ENCODE peak calls at places on chromosomes 4 and X, in five cellular contexts. One of them, this sample, is unnamed.

GRCh38 chrX:71515039-71515398 is 17.9 kb upstream of the OGT start:
- DNase-seq in tibial nerve: no peak
- DNase-seq in transverse colon: no peak
- DNase-seq in naive thymus-derived CD4-positive, alpha-beta T cell: no peak
- DNase-seq in right lobe of liver: no peak
- DNase-seq in this sample: no peak

GRCh38 chrX:102899940-102900916 is 36.8 kb upstream of the RAB40AL start:
- DNase-seq in naive thymus-derived CD4-positive, alpha-beta T cell: peak; percentile 71
- DNase-seq in right lobe of liver: no peak
- DNase-seq in transverse colon: peak; percentile 62
- DNase-seq in tibial nerve: peak; percentile 46
- DNase-seq in this sample: peak; percentile 59

GRCh38 chr4:159941076-159941475 is 838.2 kb downstream of the RAPGEF2 start:
- DNase-seq in tibial nerve: no peak
- DNase-seq in right lobe of liver: no peak
- DNase-seq in transverse colon: no peak
- DNase-seq in naive thymus-derived CD4-positive, alpha-beta T cell: no peak
- DNase-seq in this sample: no peak

GRCh38 chrX:129771266-129771995 is 8.3 kb upstream of the SASH3 start:
- DNase-seq in naive thymus-derived CD4-positive, alpha-beta T cell: peak; percentile 55
- DNase-seq in tibial nerve: no peak
- DNase-seq in transverse colon: no peak
- DNase-seq in right lobe of liver: peak; percentile 6
- DNase-seq in this sample: no peak

GRCh38 chr4:48247142-48247877 is 22.3 kb downstream of the TEC start:
- DNase-seq in transverse colon: no peak
- DNase-seq in naive thymus-derived CD4-positive, alpha-beta T cell: no peak
- DNase-seq in right lobe of liver: no peak
- DNase-seq in tibial nerve: no peak
- DNase-seq in this sample: no peak

GRCh38 chr4:86453044-86453501 is 93.2 kb upstream of the MAPK10 start:
- DNase-seq in naive thymus-derived CD4-positive, alpha-beta T cell: no peak
- DNase-seq in transverse colon: no peak
- DNase-seq in tibial nerve: no peak
- DNase-seq in right lobe of liver: no peak
- DNase-seq in this sample: no peak

GRCh38 chr4:76943129-76943620 is 6.4 kb upstream of the SEPTIN11 start:
- DNase-seq in right lobe of liver: no peak
- DNase-seq in naive thymus-derived CD4-positive, alpha-beta T cell: no peak
- DNase-seq in transverse colon: no peak
- DNase-seq in tibial nerve: no peak
- DNase-seq in this sample: no peak

GRCh38 chr4:17398805-17399204 is 113.1 kb downstream of the QDPR start:
- DNase-seq in tibial nerve: no peak
- DNase-seq in transverse colon: no peak
- DNase-seq in right lobe of liver: no peak
- DNase-seq in naive thymus-derived CD4-positive, alpha-beta T cell: no peak
- DNase-seq in this sample: no peak

GRCh38 chr4:59553739-59554126 is 1646.4 kb upstream of the ADGRL3 start:
- DNase-seq in transverse colon: no peak
- DNase-seq in right lobe of liver: no peak
- DNase-seq in naive thymus-derived CD4-positive, alpha-beta T cell: no peak
- DNase-seq in tibial nerve: no peak
- DNase-seq in this sample: no peak

GRCh38 chr4:40998680-40999358 is 215.5 kb downstream of the APBB2 start:
- DNase-seq in naive thymus-derived CD4-positive, alpha-beta T cell: no peak
- DNase-seq in right lobe of liver: no peak
- DNase-seq in tibial nerve: no peak
- DNase-seq in transverse colon: peak; percentile 44
- DNase-seq in this sample: peak; percentile 26
- H3K4me3 ChIP-seq in naive thymus-derived CD4-positive, alpha-beta T cell: no peak overlapping the region
- H3K4me3 ChIP-seq in right lobe of liver: no peak overlapping the region
- H3K4me3 ChIP-seq in tibial nerve: no peak overlapping the region
- H3K4me3 ChIP-seq in transverse colon: no peak overlapping the region
- H3K4me3 ChIP-seq in this sample: no peak overlapping the region

GRCh38 chrX:110853610-110854009 is 58.0 kb upstream of the CHRDL1 start:
- DNase-seq in right lobe of liver: no peak
- DNase-seq in transverse colon: no peak
- DNase-seq in naive thymus-derived CD4-positive, alpha-beta T cell: no peak
- DNase-seq in tibial nerve: peak; percentile 12
- DNase-seq in this sample: no peak
- H3K27me3 ChIP-seq in right lobe of liver: no peaks in the 10 kb centered on the region
- H3K27me3 ChIP-seq in transverse colon: no peaks in the 10 kb centered on the region
- H3K27me3 ChIP-seq in naive thymus-derived CD4-positive, alpha-beta T cell: no peaks in the 10 kb centered on the region
- H3K27me3 ChIP-seq in tibial nerve: no peaks in the 10 kb centered on the region
- H3K27me3 ChIP-seq in this sample: no peaks in the 10 kb centered on the region

DNA sequence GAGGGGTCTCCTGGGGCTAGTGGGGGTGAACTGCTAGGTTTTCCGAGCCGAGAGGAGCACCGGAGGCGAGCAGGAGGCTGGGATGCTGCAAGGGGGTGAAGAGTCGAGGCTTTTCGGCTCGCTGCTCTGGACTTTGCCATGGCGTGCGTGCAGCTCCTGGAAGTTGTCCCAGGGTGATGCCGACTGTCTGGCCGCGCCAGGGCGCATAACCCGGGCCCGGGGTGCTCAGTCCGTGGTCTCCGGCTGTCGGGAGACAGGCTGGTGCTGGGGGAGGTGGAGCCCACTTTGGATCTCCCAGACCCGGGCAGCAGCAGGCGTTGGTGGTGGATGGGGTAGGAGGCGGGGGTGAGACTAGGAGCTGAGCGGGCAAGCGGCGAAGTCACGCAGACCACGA is 777 bp downstream of the GRIA3 start:
- DNase-seq in transverse colon: no peak
- DNase-seq in tibial nerve: no peak
- DNase-seq in right lobe of liver: peak; percentile 62
- DNase-seq in naive thymus-derived CD4-positive, alpha-beta T cell: no peak
- DNase-seq in this sample: peak; percentile 61
- H3K4me3 ChIP-seq in transverse colon: peak overlapping the region; percentile 39
- H3K4me3 ChIP-seq in tibial nerve: peak overlapping the region; percentile 34
- H3K4me3 ChIP-seq in right lobe of liver: peak overlapping the region; percentile 40
- H3K4me3 ChIP-seq in naive thymus-derived CD4-positive, alpha-beta T cell: no peak overlapping the region
- H3K4me3 ChIP-seq in this sample: peak overlapping the region; percentile 58

GRCh38 chrX:12309040-12309732 is 170.9 kb downstream of the FRMPD4 start:
- DNase-seq in transverse colon: no peak
- DNase-seq in tibial nerve: no peak
- DNase-seq in naive thymus-derived CD4-positive, alpha-beta T cell: no peak
- DNase-seq in right lobe of liver: no peak
- DNase-seq in this sample: no peak
- H3K27me3 ChIP-seq in transverse colon: no peaks in the 10 kb centered on the region
- H3K27me3 ChIP-seq in tibial nerve: no peaks in the 10 kb centered on the region
- H3K27me3 ChIP-seq in naive thymus-derived CD4-positive, alpha-beta T cell: no peaks in the 10 kb centered on the region
- H3K27me3 ChIP-seq in right lobe of liver: peaks cover 4% of the 10 kb centered on the region
- H3K27me3 ChIP-seq in this sample: no peaks in the 10 kb centered on the region

DNA sequence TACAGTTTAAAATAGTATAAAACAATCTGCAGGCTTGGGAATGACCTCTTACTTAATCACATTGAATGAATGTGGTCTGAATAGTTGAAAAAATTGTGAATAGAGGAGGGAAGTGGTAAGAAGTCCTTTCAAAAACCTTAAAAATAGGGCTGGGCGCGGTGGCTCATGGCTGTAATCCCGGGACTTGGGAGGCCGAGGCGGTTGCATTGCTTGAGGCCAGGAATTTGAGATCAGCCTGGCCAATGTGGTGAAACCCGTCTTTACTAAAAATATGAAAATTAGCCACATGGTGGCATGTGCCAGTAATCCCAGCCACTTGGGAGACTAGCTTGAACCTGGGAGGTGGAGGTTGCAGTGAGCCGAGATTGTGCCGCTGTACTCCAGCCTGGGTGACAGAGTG is 36.5 kb downstream of the HERC3 start:
- DNase-seq in transverse colon: no peak
- DNase-seq in tibial nerve: no peak
- DNase-seq in right lobe of liver: no peak
- DNase-seq in naive thymus-derived CD4-positive, alpha-beta T cell: no peak
- DNase-seq in this sample: no peak
- H3K4me3 ChIP-seq in transverse colon: no peak overlapping the region
- H3K4me3 ChIP-seq in tibial nerve: no peak overlapping the region
- H3K4me3 ChIP-seq in right lobe of liver: no peak overlapping the region
- H3K4me3 ChIP-seq in naive thymus-derived CD4-positive, alpha-beta T cell: no peak overlapping the region
- H3K4me3 ChIP-seq in this sample: no peak overlapping the region

GRCh38 chr4:3654036-3654807 is 112.0 kb upstream of the ADRA2C start:
- DNase-seq in transverse colon: no peak
- DNase-seq in tibial nerve: no peak
- DNase-seq in naive thymus-derived CD4-positive, alpha-beta T cell: no peak
- DNase-seq in right lobe of liver: no peak
- DNase-seq in this sample: no peak
- H3K27me3 ChIP-seq in transverse colon: peaks cover 23% of the 10 kb centered on the region
- H3K27me3 ChIP-seq in tibial nerve: no peaks in the 10 kb centered on the region
- H3K27me3 ChIP-seq in naive thymus-derived CD4-positive, alpha-beta T cell: no peaks in the 10 kb centered on the region
- H3K27me3 ChIP-seq in right lobe of liver: no peaks in the 10 kb centered on the region
- H3K27me3 ChIP-seq in this sample: peaks cover 6% of the 10 kb centered on the region

GRCh38 chr4:174016251-174016650 is 267.2 kb downstream of the FBXO8 start:
- DNase-seq in naive thymus-derived CD4-positive, alpha-beta T cell: no peak
- DNase-seq in tibial nerve: no peak
- DNase-seq in transverse colon: no peak
- DNase-seq in right lobe of liver: no peak
- DNase-seq in this sample: no peak
- H3K4me3 ChIP-seq in naive thymus-derived CD4-positive, alpha-beta T cell: no peak overlapping the region
- H3K4me3 ChIP-seq in tibial nerve: no peak overlapping the region
- H3K4me3 ChIP-seq in transverse colon: no peak overlapping the region
- H3K4me3 ChIP-seq in right lobe of liver: no peak overlapping the region
- H3K4me3 ChIP-seq in this sample: no peak overlapping the region

DNA sequence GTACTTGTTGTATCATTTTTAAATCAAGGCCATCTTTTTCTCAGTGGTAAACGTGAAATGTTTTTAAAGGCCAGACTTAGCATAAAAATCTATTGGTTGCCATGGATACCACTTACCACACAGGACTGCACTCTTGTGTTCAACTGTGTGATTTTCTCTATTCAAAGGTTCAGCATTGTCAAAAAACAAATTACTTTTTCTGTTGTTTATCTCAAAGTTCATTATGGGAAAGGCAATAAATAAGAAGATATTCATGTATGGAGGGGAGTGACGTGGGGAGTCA is 231.0 kb upstream of the GATB start:
- DNase-seq in right lobe of liver: no peak
- DNase-seq in tibial nerve: no peak
- DNase-seq in transverse colon: no peak
- DNase-seq in naive thymus-derived CD4-positive, alpha-beta T cell: no peak
- DNase-seq in this sample: no peak
- H3K27me3 ChIP-seq in right lobe of liver: no peaks in the 10 kb centered on the region
- H3K27me3 ChIP-seq in tibial nerve: no peaks in the 10 kb centered on the region
- H3K27me3 ChIP-seq in transverse colon: no peaks in the 10 kb centered on the region
- H3K27me3 ChIP-seq in naive thymus-derived CD4-positive, alpha-beta T cell: no peaks in the 10 kb centered on the region
- H3K27me3 ChIP-seq in this sample: no peaks in the 10 kb centered on the region

This sample was measured in tibial artery.